ENCODE peak calls at places on chromosomes 7 and 10, in eight cellular contexts. W is lower lobe of right lung, S is fibroblast of mammary gland, R is AG09309, Z is AG04450, Y is NB4, A is H1, B is mammary epithelial cell. F is an unnamed sample.

GRCh38 chr7:131879424-131879823 is 323.0 kb upstream of the PODXL start:
- DNase-seq in W (no peak), S (no peak), R (no peak), Z (no peak), Y (no peak), A (no peak), B (no peak), F (no peak)

GRCh38 chr7:34158754-34159153 is 253.4 kb downstream of the BMPER start:
- DNase-seq in W (no peak), S (no peak), R (no peak), Z (no peak), Y (no peak), A (peak), B (no peak), F (no peak)

GRCh38 chr7:43764039-43764789 is 5.7 kb downstream of the BLVRA start:
- DNase-seq in W (peak), S (peak), R (no peak), Z (no peak), Y (no peak), A (no peak), B (peak), F (no peak)

GRCh38 chr7:96269246-96269994 is 52.5 kb downstream of the SLC25A13 start:
- DNase-seq in W (no peak), S (no peak), R (no peak), Z (no peak), Y (no peak), A (no peak), B (no peak), F (no peak)

GRCh38 chr7:67551027-67551426 is 554.4 kb downstream of the TYW1 start:
- DNase-seq in W (peak), S (no peak), R (no peak), Z (no peak), Y (no peak), A (no peak), B (no peak), F (no peak)

GRCh38 chr10:98170249-98171117 is 36.0 kb downstream of the R3HCC1L start:
- DNase-seq in W (no peak), S (peak), R (no peak), Z (peak), Y (peak), A (peak), B (peak), F (no peak)

GRCh38 chr7:24665564-24666294 is 91.5 kb downstream of the GSDME start:
- DNase-seq in W (no peak), S (peak), R (no peak), Z (peak), Y (peak), A (peak), B (peak), F (peak)

GRCh38 chr7:21134631-21135030 is 293.3 kb upstream of the SP4 start:
- DNase-seq in W (no peak), S (no peak), R (no peak), Z (no peak), Y (no peak), A (no peak), B (no peak), F (no peak)

GRCh38 chr10:106424076-106424475 is 740.4 kb downstream of the SORCS1 start:
- DNase-seq in W (no peak), S (peak), R (no peak), Z (peak), Y (no peak), A (no peak), B (peak), F (peak)

GRCh38 chr7:51019231-51019844 is 236.6 kb upstream of the GRB10 start:
- DNase-seq in W (no peak), S (peak), R (peak), Z (no peak), Y (peak), A (no peak), B (peak), F (no peak)

GRCh38 chr10:21978191-21978862 is 25.2 kb downstream of the DNAJC1 start:
- DNase-seq in W (no peak), S (peak), R (no peak), Z (no peak), Y (no peak), A (no peak), B (peak), F (no peak)

GRCh38 chr10:52334595-52334994 is 20.5 kb downstream of the DKK1 start:
- DNase-seq in W (no peak), S (peak), R (no peak), Z (no peak), Y (no peak), A (no peak), B (peak), F (no peak)

GRCh38 chr7:69630292-69630691 is 32.0 kb downstream of the AUTS2 start:
- DNase-seq in W (no peak), S (peak), R (peak), Z (no peak), Y (no peak), A (no peak), B (no peak), F (peak)

GRCh38 chr7:87517136-87517805 is 41.8 kb upstream of the ABCB4 start:
- DNase-seq in W (no peak), S (peak), R (no peak), Z (no peak), Y (peak), A (no peak), B (peak), F (no peak)

GRCh38 chr7:24971333-24972165 is 8.4 kb downstream of the OSBPL3 start:
- DNase-seq in W (no peak), S (peak), R (peak), Z (peak), Y (peak), A (no peak), B (peak), F (peak)

GRCh38 chr7:92973964-92974363 is 137.6 kb upstream of the CDK6 start:
- DNase-seq in W (no peak), S (peak), R (no peak), Z (no peak), Y (no peak), A (no peak), B (peak), F (no peak)

GRCh38 chr10:70984986-70985719 is 96.8 kb upstream of the PCBD1 start:
- DNase-seq in W (no peak), S (no peak), R (no peak), Z (no peak), Y (no peak), A (no peak), B (no peak), F (no peak)

GRCh38 chr10:120995768-120996167 is 144.6 kb downstream of the WDR11 start:
- DNase-seq in W (no peak), S (no peak), R (no peak), Z (no peak), Y (no peak), A (no peak), B (no peak), F (no peak)
- TF ChIP-seq CTCF in W (no peak), S (no peak), R (no peak), Z (no peak), Y (no peak), A (peak), B (no peak), F (no peak)

GRCh38 chr7:151125459-151125834 is 39.2 kb downstream of the AGAP3 start:
- DNase-seq in W (peak), S (no peak), R (no peak), Z (no peak), Y (no peak), A (no peak), B (no peak), F (no peak)
- TF ChIP-seq CTCF in W (no peak), S (no peak), R (no peak), Z (no peak), Y (no peak), A (peak), B (no peak), F (peak)

GRCh38 chr7:38889079-38889478 is 19.9 kb downstream of the VPS41 start:
- DNase-seq in W (no peak), S (no peak), R (no peak), Z (no peak), Y (no peak), A (no peak), B (no peak), F (no peak)

GRCh38 chr7:38886265-38886664 is 22.7 kb downstream of the VPS41 start:
- DNase-seq in W (no peak), S (no peak), R (no peak), Z (no peak), Y (no peak), A (no peak), B (no peak), F (no peak)

GRCh38 chr7:38890597-38890996 is 18.4 kb downstream of the VPS41 start:
- DNase-seq in W (no peak), S (no peak), R (no peak), Z (no peak), Y (no peak), A (no peak), B (no peak), F (no peak)

GRCh38 chr7:38893061-38893460 is 15.9 kb downstream of the VPS41 start:
- DNase-seq in W (no peak), S (peak), R (no peak), Z (no peak), Y (no peak), A (no peak), B (peak), F (no peak)

GRCh38 chr7:38889872-38890432 is 19.0 kb downstream of the VPS41 start:
- DNase-seq in W (no peak), S (no peak), R (no peak), Z (no peak), Y (no peak), A (no peak), B (no peak), F (no peak)
- TF ChIP-seq CTCF in W (peak), S (no peak), R (no peak), Z (peak), Y (no peak), A (no peak), B (no peak), F (no peak)

GRCh38 chr7:122068046-122068445 is 76.0 kb downstream of the AASS start:
- DNase-seq in W (no peak), S (no peak), R (no peak), Z (no peak), Y (no peak), A (no peak), B (no peak), F (no peak)
- TF ChIP-seq CTCF in W (no peak), S (no peak), R (no peak), Z (no peak), Y (no peak), A (no peak), B (no peak), F (no peak)

DNA sequence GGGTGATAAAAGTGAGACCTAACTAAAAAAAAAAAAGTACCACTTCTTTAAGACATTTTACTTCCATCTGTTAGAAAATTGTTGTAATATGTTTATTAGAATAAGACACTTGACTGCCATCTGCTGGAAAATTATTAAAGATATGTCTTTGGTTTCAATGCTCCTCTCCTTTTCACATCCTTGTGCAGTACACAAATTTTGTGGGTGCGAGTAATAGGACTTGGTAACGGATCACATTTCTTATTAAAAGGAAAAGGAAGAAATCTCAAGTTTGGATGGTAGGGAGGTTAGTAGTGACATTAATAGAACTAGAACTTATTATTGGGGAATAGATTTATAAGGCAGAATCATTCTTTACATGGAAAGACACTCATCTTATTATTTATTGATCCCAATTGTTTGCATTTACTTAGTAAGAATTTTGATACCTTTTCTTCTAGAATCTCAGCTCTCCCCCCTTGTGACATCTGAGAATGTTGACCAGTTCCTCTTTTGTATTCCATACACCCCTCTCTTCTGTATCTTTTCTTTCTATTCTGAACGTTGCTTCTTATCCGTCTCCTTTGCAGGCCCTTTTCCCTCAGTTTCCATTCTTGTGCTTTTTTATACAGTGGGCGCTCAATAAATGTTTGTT is 43.0 kb upstream of the RPA3 start:
- DNase-seq in W (no peak), S (peak), R (no peak), Z (no peak), Y (peak), A (no peak), B (peak), F (no peak)
- TF ChIP-seq CTCF in W (peak), S (peak), R (peak), Z (peak), Y (no peak), A (no peak), B (no peak), F (peak)

DNA sequence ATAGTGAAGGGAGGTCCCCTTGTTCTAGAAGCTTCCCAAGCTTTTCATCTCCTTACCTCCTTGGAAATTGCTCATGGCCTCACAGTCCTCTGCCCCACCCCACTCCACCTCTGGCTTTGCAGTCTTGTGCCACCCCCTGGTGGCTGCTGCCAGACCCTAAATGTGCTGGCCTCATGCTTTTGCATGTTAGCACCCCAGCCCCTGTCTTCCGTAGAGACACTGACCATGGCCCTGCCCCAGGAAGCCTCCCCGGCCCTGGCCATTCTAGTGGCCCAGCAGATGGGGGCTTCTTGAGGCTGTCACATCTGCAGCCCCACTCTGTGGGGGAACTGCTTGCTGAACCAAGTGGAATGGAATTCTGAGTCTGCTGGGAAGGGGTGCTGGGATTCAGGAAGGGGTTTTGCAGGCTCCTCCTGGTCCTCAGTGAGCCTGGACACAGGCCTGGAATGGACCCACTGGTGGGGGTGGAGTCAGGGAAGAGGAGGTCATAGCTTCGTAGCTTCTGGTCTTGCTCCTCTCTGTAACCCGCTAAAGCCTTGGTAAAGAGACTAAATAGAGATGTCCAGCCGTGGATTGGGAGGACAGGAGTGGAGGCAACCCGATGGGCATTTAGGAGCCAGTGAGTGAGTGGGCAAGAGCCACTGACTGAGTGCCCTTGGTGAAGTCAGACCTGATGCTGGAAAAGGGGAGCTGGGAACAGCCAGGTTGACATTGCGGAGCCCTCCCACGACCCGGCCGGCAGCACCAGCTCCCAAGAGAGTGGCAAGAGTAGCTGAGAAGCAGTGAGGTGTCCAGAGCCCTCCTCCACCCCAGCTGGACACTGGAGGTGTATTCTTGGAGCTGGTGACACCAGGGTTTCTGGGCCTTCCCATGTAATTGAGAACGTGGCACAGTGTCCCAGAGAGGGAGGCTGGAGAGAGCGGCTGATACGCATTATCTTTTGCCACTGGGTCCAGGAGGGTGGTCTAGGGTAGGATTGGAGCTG is 20.9 kb downstream of the RAMP3 start:
- DNase-seq in W (peak), S (no peak), R (no peak), Z (no peak), Y (peak), A (no peak), B (no peak), F (no peak)
- TF ChIP-seq CTCF in W (no peak), S (no peak), R (no peak), Z (peak), Y (peak), A (peak), B (no peak), F (no peak)

GRCh38 chr7:151744656-151745055 is 132.3 kb downstream of the PRKAG2 start:
- DNase-seq in W (no peak), S (no peak), R (no peak), Z (no peak), Y (no peak), A (no peak), B (no peak), F (no peak)

GRCh38 chr7:151745706-151746105 is 131.2 kb downstream of the PRKAG2 start:
- DNase-seq in W (no peak), S (no peak), R (no peak), Z (no peak), Y (no peak), A (no peak), B (no peak), F (no peak)

GRCh38 chr7:151743481-151743983 is 133.4 kb downstream of the PRKAG2 start:
- DNase-seq in W (no peak), S (no peak), R (no peak), Z (no peak), Y (no peak), A (no peak), B (no peak), F (no peak)

GRCh38 chr7:151744051-151744580 is 132.8 kb downstream of the PRKAG2 start:
- DNase-seq in W (no peak), S (no peak), R (no peak), Z (no peak), Y (no peak), A (no peak), B (no peak), F (no peak)

GRCh38 chr7:151745090-151745638 is 131.8 kb downstream of the PRKAG2 start:
- DNase-seq in W (peak), S (peak), R (peak), Z (no peak), Y (peak), A (no peak), B (peak), F (no peak)
- TF ChIP-seq CTCF in W (peak), S (peak), R (peak), Z (peak), Y (peak), A (no peak), B (peak), F (peak)

GRCh38 chr10:131973160-131973951 is 8.4 kb downstream of the BNIP3 start:
- DNase-seq in W (no peak), S (no peak), R (no peak), Z (no peak), Y (no peak), A (no peak), B (no peak), F (no peak)
- TF ChIP-seq CTCF in W (no peak), S (no peak), R (no peak), Z (no peak), Y (no peak), A (no peak), B (no peak), F (no peak)

GRCh38 chr10:111593578-111593977 is 516.7 kb downstream of the ADRA2A start:
- DNase-seq in W (no peak), S (peak), R (no peak), Z (no peak), Y (no peak), A (no peak), B (no peak), F (no peak)

GRCh38 chr10:111595173-111595572 is 518.3 kb downstream of the ADRA2A start:
- DNase-seq in W (no peak), S (no peak), R (no peak), Z (no peak), Y (no peak), A (no peak), B (peak), F (no peak)

GRCh38 chr10:111600772-111601171 is 523.9 kb downstream of the ADRA2A start:
- DNase-seq in W (no peak), S (no peak), R (no peak), Z (no peak), Y (no peak), A (no peak), B (no peak), F (no peak)

DNA sequence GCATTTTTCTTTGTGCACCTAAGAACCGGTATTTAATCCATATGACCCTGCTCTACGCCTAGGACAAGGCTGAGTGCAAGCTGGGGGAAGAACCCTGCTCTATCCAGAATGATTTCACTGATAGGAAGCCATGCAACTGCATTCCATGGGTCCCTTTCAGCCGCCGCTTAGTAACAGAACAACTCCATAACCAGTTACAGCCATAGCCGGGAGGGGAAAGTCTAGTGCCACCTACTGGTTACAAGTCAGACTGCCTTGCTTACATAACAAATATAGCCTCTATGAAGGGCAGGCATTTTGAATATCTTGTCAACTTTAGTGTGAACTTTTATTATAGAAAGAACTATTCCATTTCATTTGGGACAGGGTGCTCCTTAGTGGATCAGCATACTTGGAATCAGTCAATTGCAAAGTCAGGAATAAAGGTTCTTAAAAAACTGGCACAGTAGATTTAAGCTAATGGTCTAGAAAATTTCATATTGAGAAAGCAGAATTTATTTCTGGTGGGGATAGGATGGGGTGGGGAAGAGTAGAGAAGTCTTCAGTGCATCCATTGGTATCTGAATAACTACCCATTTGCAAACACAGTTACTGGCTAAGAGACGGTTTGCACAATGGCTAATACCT is 521.7 kb downstream of the ADRA2A start:
- DNase-seq in W (no peak), S (peak), R (no peak), Z (no peak), Y (peak), A (peak), B (peak), F (peak)
- TF ChIP-seq CTCF in W (peak), S (peak), R (peak), Z (peak), Y (peak), A (peak), B (peak), F (peak)

GRCh38 chr10:127715249-127715648 is 21.7 kb upstream of the FOXI2 start:
- DNase-seq in W (no peak), S (no peak), R (no peak), Z (no peak), Y (no peak), A (no peak), B (no peak), F (no peak)

GRCh38 chr10:127720903-127721302 is 16.1 kb upstream of the FOXI2 start:
- DNase-seq in W (no peak), S (no peak), R (no peak), Z (no peak), Y (no peak), A (no peak), B (no peak), F (no peak)

GRCh38 chr10:127720142-127720541 is 16.8 kb upstream of the FOXI2 start:
- DNase-seq in W (no peak), S (no peak), R (no peak), Z (no peak), Y (no peak), A (no peak), B (no peak), F (no peak)

DNA sequence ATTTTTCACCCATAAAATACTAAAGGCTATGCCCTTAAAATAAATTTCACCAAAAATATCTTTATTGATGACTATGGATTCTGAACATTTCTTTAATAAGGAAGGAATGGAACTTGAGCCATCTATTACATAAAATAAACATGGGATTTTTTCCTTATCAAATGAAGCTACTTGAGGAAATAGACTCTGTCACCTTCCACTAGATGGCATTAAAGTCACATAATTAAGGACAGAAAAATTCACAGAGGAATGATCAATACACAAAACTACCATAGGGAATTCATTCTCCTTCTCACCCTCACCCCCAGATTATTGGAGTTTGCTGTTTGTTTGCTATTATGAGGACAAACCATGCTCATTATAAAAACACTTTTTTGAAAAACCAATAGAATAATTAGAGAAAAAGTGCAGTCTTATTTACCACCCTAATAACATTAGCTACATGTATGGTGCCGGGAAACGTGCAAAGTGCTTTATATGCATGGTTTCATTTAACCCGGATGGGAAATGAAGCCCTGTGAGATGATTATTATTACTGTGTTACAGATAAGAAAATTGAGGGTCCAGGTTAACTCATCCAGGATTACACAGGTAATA is 21.1 kb upstream of the FOXI2 start:
- DNase-seq in W (no peak), S (peak), R (no peak), Z (no peak), Y (peak), A (no peak), B (no peak), F (no peak)
- TF ChIP-seq CTCF in W (peak), S (peak), R (no peak), Z (no peak), Y (peak), A (peak), B (peak), F (no peak)

F was measured in AG09319.